ENCODE peak calls at places on chromosomes 12 and 14, in eight cellular contexts. I is kidney, R is AG09309, S is BJ, X is endothelial cell of umbilical vein, E is tibial artery, Q is lower leg skin, W is hepatocyte. T is an unnamed sample.

GRCh38 chr14:80585506-80585835 is 356.1 kb downstream of the CEP128 start:
- DNase-seq in X (no peak), S (no peak), W (no peak), E (no peak), R (no peak), Q (no peak), I (no peak), T (no peak)

GRCh38 chr14:100676089-100676685 is 50.5 kb upstream of the DLK1 start:
- DNase-seq in W (no peak), Q (no peak), E (no peak), I (no peak), R (no peak), S (no peak), X (no peak), T (no peak)

GRCh38 chr12:107287436-107288413 is 194.4 kb upstream of the CRY1 start:
- DNase-seq in R (no peak), W (no peak), Q (no peak), S (no peak), X (no peak), E (no peak), I (no peak), T (no peak)

GRCh38 chr12:105555556-105555973 is 225.1 kb downstream of the C12orf75 start:
- DNase-seq in R (no peak), E (no peak), Q (no peak), X (peak), S (no peak), W (peak), I (peak), T (no peak)

GRCh38 chr12:110844131-110844530 is 2.7 kb upstream of the CCDC63 start:
- DNase-seq in R (no peak), I (no peak), S (no peak), Q (no peak), W (no peak), E (no peak), X (no peak), T (no peak)

GRCh38 chr12:62834971-62835547 is 99.9 kb downstream of the PPM1H start:
- DNase-seq in W (no peak), E (no peak), I (no peak), S (no peak), R (peak), Q (no peak), X (no peak), T (no peak)

GRCh38 chr14:31477248-31477647 is 10.6 kb downstream of the GPR33 start:
- DNase-seq in S (no peak), X (no peak), R (no peak), E (no peak), I (no peak), W (no peak), Q (no peak), T (no peak)

GRCh38 chr14:89033756-89034155 is 209.3 kb downstream of the TTC8 start:
- DNase-seq in E (no peak), R (no peak), I (no peak), S (no peak), X (no peak), Q (no peak), W (no peak), T (no peak)

GRCh38 chr14:56482306-56482705 is 97.3 kb upstream of the TMEM260 start:
- DNase-seq in I (no peak), Q (no peak), E (no peak), W (peak), S (no peak), R (no peak), X (peak), T (peak)

GRCh38 chr12:14773685-14774073 is 29.6 kb downstream of the WBP11 start:
- DNase-seq in I (peak), E (no peak), X (no peak), S (no peak), W (no peak), Q (peak), R (no peak), T (no peak)

GRCh38 chr12:1918081-1918874 is at the start of gene CACNA2D4:
- DNase-seq in R (no peak), X (no peak), I (no peak), Q (no peak), E (no peak), W (peak), S (no peak), T (peak)

GRCh38 chr12:9813821-9814798 is 13.2 kb upstream of the KLRF1 start:
- DNase-seq in I (peak), E (peak), S (no peak), Q (peak), R (no peak), X (peak), W (peak), T (peak)

GRCh38 chr14:102683399-102684275 is 91.2 kb downstream of the RCOR1 start:
- DNase-seq in S (no peak), Q (no peak), R (no peak), X (no peak), I (no peak), E (no peak), W (peak), T (no peak)

GRCh38 chr14:39145266-39145966 is 24.7 kb downstream of the TRAPPC6B start:
- DNase-seq in R (no peak), Q (no peak), X (no peak), S (no peak), W (peak), E (no peak), I (no peak), T (no peak)

GRCh38 chr12:77679701-77680100 is 151.0 kb upstream of the NAV3 start:
- DNase-seq in Q (no peak), E (no peak), W (no peak), R (no peak), X (no peak), I (no peak), S (no peak), T (no peak)

GRCh38 chr12:646303-647038 is 16.8 kb downstream of the NINJ2 start:
- DNase-seq in Q (peak), S (no peak), I (no peak), W (peak), R (no peak), E (peak), X (peak), T (no peak)

GRCh38 chr14:89182326-89182725 is 234.7 kb downstream of the FOXN3 start:
- DNase-seq in W (no peak), Q (no peak), E (no peak), X (no peak), I (no peak), S (no peak), R (no peak), T (no peak)

GRCh38 chr12:16555630-16556029 is 50.3 kb downstream of the LMO3 start:
- DNase-seq in I (no peak), Q (no peak), R (no peak), S (no peak), X (no peak), E (no peak), W (peak), T (no peak)

GRCh38 chr12:77734489-77734888 is 96.2 kb upstream of the NAV3 start:
- DNase-seq in Q (no peak), E (no peak), R (peak), I (no peak), W (no peak), S (peak), X (no peak), T (no peak)

GRCh38 chr12:113911971-113912760 is 54.0 kb downstream of the RBM19 start:
- DNase-seq in W (no peak), X (no peak), E (no peak), S (no peak), Q (no peak), R (no peak), I (no peak), T (no peak)

GRCh38 chr12:13197526-13198141 is 1.1 kb downstream of the EMP1 start:
- DNase-seq in S (no peak), Q (peak), X (no peak), R (no peak), W (no peak), I (no peak), E (peak), T (peak)

GRCh38 chr12:112645586-112645985 is 146.0 kb upstream of the RPH3A start:
- DNase-seq in R (no peak), I (no peak), E (no peak), Q (no peak), S (no peak), W (no peak), X (no peak), T (no peak)

GRCh38 chr12:56257491-56258067 is 605 bp downstream of the ANKRD52 start:
- DNase-seq in W (peak), R (no peak), E (no peak), S (no peak), Q (no peak), X (peak), I (no peak), T (peak)

GRCh38 chr14:60215127-60215444 is 33.9 kb upstream of the PPM1A start:
- DNase-seq in I (no peak), Q (no peak), S (no peak), X (no peak), W (no peak), E (no peak), R (no peak), T (no peak)

GRCh38 chr14:31881531-31882310 is 195.4 kb upstream of the ARHGAP5 start:
- DNase-seq in S (no peak), R (no peak), X (no peak), E (no peak), W (no peak), Q (no peak), I (no peak), T (no peak)

GRCh38 chr14:57189070-57189469 is 79.6 kb downstream of the EXOC5 start:
- DNase-seq in Q (no peak), E (no peak), W (peak), I (no peak), S (no peak), X (no peak), R (no peak), T (peak)

GRCh38 chr12:46433829-46434228 is 61.3 kb upstream of the SLC38A2 start:
- DNase-seq in X (no peak), S (no peak), W (no peak), I (no peak), R (no peak), E (no peak), Q (no peak), T (no peak)

GRCh38 chr12:26631846-26632245 is 201.1 kb downstream of the ITPR2 start:
- DNase-seq in R (peak), W (no peak), E (no peak), X (peak), Q (no peak), I (no peak), S (no peak), T (no peak)

GRCh38 chr12:109250523-109250922 is 58.6 kb downstream of the FOXN4 start:
- DNase-seq in Q (no peak), S (no peak), E (no peak), R (no peak), I (no peak), W (peak), X (no peak), T (no peak)

GRCh38 chr12:31363416-31363809 is 37.5 kb upstream of the SINHCAF start:
- DNase-seq in R (no peak), Q (no peak), W (peak), I (no peak), S (no peak), X (no peak), E (no peak), T (no peak)

GRCh38 chr12:124185970-124186686 is 108.8 kb upstream of the RFLNA start:
- DNase-seq in X (no peak), R (no peak), W (peak), E (no peak), Q (no peak), S (no peak), I (no peak), T (no peak)

GRCh38 chr12:46454981-46455380 is 82.4 kb upstream of the SLC38A2 start:
- DNase-seq in I (no peak), S (no peak), Q (no peak), W (no peak), X (no peak), R (no peak), E (no peak), T (no peak)

GRCh38 chr14:104139460-104140212 is 1.2 kb downstream of the KIF26A start:
- DNase-seq in E (no peak), R (no peak), I (peak), S (no peak), Q (no peak), X (no peak), W (no peak), T (no peak)

GRCh38 chr14:47674148-47674545 is 1.3 kb downstream of the MDGA2 start:
- DNase-seq in S (no peak), W (peak), R (no peak), X (no peak), I (no peak), E (no peak), Q (no peak), T (peak)

GRCh38 chr12:66024966-66025365 is 105.6 kb downstream of the LLPH start:
- DNase-seq in W (no peak), S (no peak), X (no peak), I (no peak), R (no peak), E (no peak), Q (no peak), T (peak)

GRCh38 chr14:64628940-64629403 is 75.3 kb upstream of the PLEKHG3 start:
- DNase-seq in X (no peak), R (peak), Q (no peak), E (no peak), I (no peak), W (peak), S (peak), T (no peak)

GRCh38 chr12:3342051-3342450 is 149.0 kb upstream of the PRMT8 start:
- DNase-seq in R (no peak), X (peak), W (peak), S (no peak), Q (no peak), E (no peak), I (no peak), T (peak)

DNA sequence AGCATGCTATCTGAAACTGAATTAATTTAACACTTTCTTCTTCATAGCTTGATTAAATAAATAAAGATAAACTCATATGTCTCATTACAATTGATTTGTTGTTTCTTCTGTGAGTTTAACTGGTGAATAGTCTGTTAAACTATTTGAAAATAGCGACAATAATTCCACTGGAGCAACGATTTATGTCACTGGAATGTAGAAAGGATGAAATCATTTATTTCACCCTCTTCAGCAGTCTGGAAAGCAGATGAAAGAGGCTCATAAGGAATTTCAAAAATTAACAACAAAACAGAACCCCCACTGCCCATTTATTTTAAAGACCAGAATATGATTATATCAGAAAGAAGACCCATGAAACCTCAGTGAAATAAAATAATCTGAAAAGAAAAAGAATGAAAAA is 1165.1 kb upstream of the USP15 start:
- DNase-seq in W (no peak), S (no peak), X (no peak), R (no peak), E (no peak), Q (no peak), I (no peak), T (no peak)
- H3K4me3 ChIP-seq in W (no peak), S (no peak), X (no peak), R (no peak), E (no peak), Q (no peak), I (no peak), T (no peak)

GRCh38 chr12:103498990-103499389 is 3.2 kb upstream of the C12orf42 start:
- DNase-seq in I (no peak), W (no peak), X (no peak), S (no peak), Q (no peak), E (no peak), R (no peak), T (no peak)
- H3K4me3 ChIP-seq in I (no peak), W (no peak), X (no peak), S (no peak), Q (no peak), E (no peak), R (no peak), T (no peak)

GRCh38 chr12:53233671-53234091 is 1.7 kb upstream of the RARG start:
- DNase-seq in I (no peak), S (no peak), Q (no peak), W (no peak), R (no peak), E (no peak), X (no peak), T (no peak)

GRCh38 chr12:53230971-53231858 is 794 bp downstream of the RARG start:
- DNase-seq in Q (no peak), R (no peak), W (no peak), I (no peak), E (no peak), S (no peak), X (no peak), T (no peak)

GRCh38 chr12:53234236-53234635 is 2.2 kb upstream of the RARG start:
- DNase-seq in X (no peak), W (peak), I (no peak), E (no peak), S (no peak), R (no peak), Q (no peak), T (peak)

GRCh38 chr12:53232641-53233538 is 881 bp upstream of the RARG start:
- DNase-seq in Q (no peak), E (peak), W (peak), S (no peak), I (peak), R (no peak), X (no peak), T (no peak)

GRCh38 chr12:53231859-53232640 is at the start of gene RARG:
- DNase-seq in X (no peak), R (no peak), E (peak), Q (no peak), W (peak), I (peak), S (no peak), T (peak)
- H3K4me3 ChIP-seq in X (peak), R (peak), E (peak), Q (peak), W (peak), I (peak), S (peak), T (peak)

DNA sequence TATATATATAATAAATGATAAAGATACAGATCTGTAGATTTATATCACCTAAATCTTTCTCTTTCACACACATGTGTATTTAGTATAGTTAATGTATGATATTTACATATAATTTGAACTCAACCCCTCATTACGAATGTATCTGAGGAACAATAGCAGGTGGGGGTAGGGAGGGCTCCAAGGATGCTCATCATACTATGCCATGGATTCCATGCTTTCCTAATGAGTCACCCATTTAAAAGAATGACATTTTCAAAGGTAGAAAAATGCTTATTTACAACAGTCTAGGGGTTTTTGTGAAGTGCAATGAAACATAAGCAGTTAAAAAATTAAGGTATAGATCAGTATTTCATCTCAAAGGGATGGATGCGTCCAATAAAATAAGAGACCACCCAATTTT is 181.6 kb downstream of the SOX5 start:
- DNase-seq in R (no peak), I (no peak), X (no peak), W (no peak), S (no peak), E (no peak), Q (no peak), T (no peak)
- H3K4me3 ChIP-seq in R (no peak), I (no peak), X (no peak), W (no peak), S (no peak), E (no peak), Q (no peak), T (no peak)

GRCh38 chr12:6614513-6615177 is 7.5 kb upstream of the CHD4 start:
- DNase-seq in E (no peak), W (peak), I (no peak), X (no peak), R (no peak), S (no peak), Q (no peak), T (peak)

GRCh38 chr12:6618483-6618882 is 11.3 kb upstream of the CHD4 start:
- DNase-seq in S (no peak), I (no peak), Q (no peak), X (no peak), E (no peak), R (no peak), W (no peak), T (no peak)

GRCh38 chr12:6620885-6621274 is 13.7 kb upstream of the CHD4 start:
- DNase-seq in R (no peak), I (no peak), S (no peak), E (no peak), Q (no peak), X (no peak), W (no peak), T (no peak)

GRCh38 chr12:6615802-6616201 is 8.6 kb upstream of the CHD4 start:
- DNase-seq in R (no peak), E (no peak), Q (no peak), S (no peak), X (no peak), W (no peak), I (no peak), T (no peak)

GRCh38 chr12:6620137-6620884 is 13.1 kb upstream of the CHD4 start:
- DNase-seq in X (peak), I (peak), W (peak), Q (no peak), E (no peak), R (no peak), S (no peak), T (no peak)
- H3K4me3 ChIP-seq in X (peak), I (no peak), W (no peak), Q (no peak), E (no peak), R (no peak), S (peak), T (no peak)

GRCh38 chr12:131831021-131831571 is 2.9 kb downstream of the MMP17 start:
- DNase-seq in S (no peak), E (no peak), Q (no peak), W (peak), I (no peak), X (no peak), R (no peak), T (peak)

GRCh38 chr12:131828671-131829350 is 618 bp downstream of the MMP17 start:
- DNase-seq in Q (no peak), R (no peak), X (no peak), S (no peak), I (no peak), W (peak), E (no peak), T (peak)

GRCh38 chr12:131829351-131829794 is 1.2 kb downstream of the MMP17 start:
- DNase-seq in Q (no peak), W (peak), X (no peak), E (no peak), R (no peak), S (no peak), I (no peak), T (no peak)

GRCh38 chr12:131830335-131831020 is 2.3 kb downstream of the MMP17 start:
- DNase-seq in Q (peak), E (peak), I (peak), W (peak), R (peak), X (peak), S (no peak), T (peak)

DNA sequence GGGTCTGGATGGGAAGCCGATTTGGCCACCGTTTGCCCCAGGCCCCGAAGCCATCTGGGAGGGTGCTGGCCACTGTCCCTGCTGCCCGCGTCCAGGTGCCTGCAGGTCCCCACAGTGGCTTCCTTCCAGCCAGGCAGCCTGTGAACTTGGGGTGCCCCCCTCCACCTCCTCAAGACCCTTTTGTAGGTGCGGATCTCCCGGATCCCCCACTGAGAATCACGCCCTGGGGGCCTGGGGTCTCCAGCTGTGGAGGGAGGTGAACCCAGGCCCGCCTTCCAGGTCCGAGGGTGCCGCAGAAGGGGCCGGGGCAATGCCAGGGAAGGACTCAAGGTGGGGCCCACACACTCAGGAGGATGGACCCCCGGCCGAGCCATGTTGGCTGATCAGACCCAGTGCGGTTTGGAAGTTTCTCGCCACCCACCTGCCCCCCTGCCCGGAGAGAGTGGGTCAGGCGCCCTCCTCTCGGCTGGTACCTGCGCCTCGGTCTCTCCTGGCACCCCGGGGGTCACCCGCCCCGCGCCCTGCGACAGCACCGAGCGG is 1.7 kb downstream of the MMP17 start:
- DNase-seq in S (no peak), Q (no peak), W (peak), E (no peak), X (no peak), I (no peak), R (no peak), T (peak)
- H3K4me3 ChIP-seq in S (peak), Q (no peak), W (peak), E (peak), X (peak), I (no peak), R (peak), T (peak)

GRCh38 chr14:94550041-94550440 is 11.2 kb upstream of the SERPINA4 start:
- DNase-seq in I (no peak), Q (no peak), E (no peak), X (no peak), R (no peak), S (no peak), W (no peak), T (no peak)
- H3K4me3 ChIP-seq in I (no peak), Q (no peak), E (no peak), X (no peak), R (no peak), S (no peak), W (no peak), T (no peak)

GRCh38 chr12:49707812-49708147 is 575 bp upstream of the FMNL3 start:
- DNase-seq in W (no peak), X (no peak), S (no peak), I (no peak), Q (no peak), R (no peak), E (no peak), T (no peak)
- H3K4me3 ChIP-seq in W (no peak), X (no peak), S (no peak), I (peak), Q (no peak), R (no peak), E (no peak), T (peak)

T was measured in A673.